ENCODE peak calls at places on chromosomes 13 and 19, in four cellular contexts. F, M, V and N are unnamed samples.

GRCh38 chr19:48962029-48962848 is 2.9 kb upstream of the FTL start:
- DNase-seq in V (no peak), M (no peak), F (peak; percentile 63), N (peak; percentile 40)

GRCh38 chr13:44842158-44842557 is 147.1 kb downstream of the NUFIP1 start:
- DNase-seq in M (no peak), F (no peak), V (no peak), N (no peak)

GRCh38 chr19:8631425-8631819 is 989 bp downstream of the NFILZ start:
- DNase-seq in V (no peak), F (peak; percentile 46), M (no peak), N (no peak)

GRCh38 chr19:35715981-35716734 is 1.6 kb upstream of the KMT2B start:
- DNase-seq in M (no peak), V (no peak), F (peak; percentile 68), N (peak; percentile 78)

GRCh38 chr19:30069535-30070197 is 127.6 kb downstream of the URI1 start:
- DNase-seq in V (no peak), F (no peak), M (no peak), N (no peak)

GRCh38 chr13:72839831-72840426 is 58.0 kb downstream of the PIBF1 start:
- DNase-seq in M (peak; percentile 3), V (no peak), F (no peak), N (peak; percentile 46)

GRCh38 chr13:66218583-66218982 is 1011.6 kb downstream of the PCDH9 start:
- DNase-seq in F (no peak), V (no peak), M (no peak), N (no peak)

GRCh38 chr13:33763021-33763420 is 54.9 kb upstream of the RFC3 start:
- DNase-seq in F (no peak), M (no peak), V (no peak), N (no peak)

GRCh38 chr13:37889102-37889501 is 19.5 kb upstream of the TRPC4 start:
- DNase-seq in F (no peak), V (no peak), M (no peak), N (no peak)

GRCh38 chr19:48633148-48634035 is 3.8 kb downstream of the DBP start:
- DNase-seq in M (no peak), F (peak; percentile 42), V (no peak), N (no peak)

GRCh38 chr19:40567040-40567749 is 9.5 kb upstream of the SHKBP1 start:
- DNase-seq in M (no peak), V (no peak), F (no peak), N (no peak)

GRCh38 chr19:11949201-11949600 is 15.6 kb upstream of the ZNF763 start:
- DNase-seq in F (no peak), M (no peak), V (no peak), N (no peak)

DNA sequence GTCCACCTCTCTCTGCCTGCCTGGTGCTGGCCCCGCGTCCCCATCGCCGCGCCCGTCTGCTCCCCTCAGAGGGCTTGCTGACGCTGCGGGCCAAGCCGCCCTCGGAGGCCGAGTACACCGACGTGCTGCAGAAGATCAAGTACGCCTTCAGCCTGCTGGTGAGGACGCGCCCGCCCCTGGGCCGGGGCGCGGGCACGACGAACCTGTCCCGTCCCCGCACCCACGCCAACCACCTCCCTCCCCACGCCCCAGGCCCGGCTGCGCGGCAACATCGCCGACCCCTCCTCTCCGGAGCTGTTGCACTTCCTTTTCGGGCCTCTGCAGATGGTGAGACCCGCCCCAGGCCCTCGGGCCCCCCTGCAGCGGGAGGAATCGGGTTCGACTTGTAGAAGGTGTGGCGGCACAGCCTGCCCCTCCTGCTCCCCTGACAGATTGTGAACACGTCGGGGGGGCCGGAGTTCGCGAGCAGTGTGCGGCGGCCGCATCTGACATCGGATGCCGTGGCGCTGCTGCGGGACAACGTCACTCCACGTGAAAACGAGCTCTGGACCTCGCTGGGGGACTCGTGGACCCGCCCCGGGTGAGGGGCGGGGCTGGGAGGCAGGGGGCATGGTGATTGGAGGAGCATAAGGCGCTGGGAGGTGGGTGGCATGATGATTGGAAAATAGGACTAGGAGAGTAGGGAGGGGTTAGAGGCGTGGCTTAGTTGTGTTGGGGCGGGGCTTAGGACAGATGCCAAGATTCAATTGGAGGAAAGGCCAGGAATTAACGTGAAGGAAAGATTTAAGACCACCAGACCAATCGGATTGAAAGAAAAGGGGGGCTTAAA is 6.6 kb downstream of the EPS8L1 start:
- DNase-seq in V (no peak), M (no peak), F (no peak), N (peak; percentile 82)
- TF ChIP-seq POLR2A in V (no peak), M (no peak), F (no peak), N (no peak)

GRCh38 chr19:13935765-13936486 is 2.3 kb downstream of the PODNL1 start:
- DNase-seq in V (no peak), M (no peak), F (no peak), N (no peak)

GRCh38 chr19:13931582-13932378 is 6.4 kb downstream of the PODNL1 start:
- DNase-seq in F (no peak), M (no peak), V (no peak), N (no peak)

GRCh38 chr19:13930402-13930801 is 7.8 kb downstream of the PODNL1 start:
- DNase-seq in F (no peak), V (no peak), M (no peak), N (no peak)

GRCh38 chr19:13934785-13935109 is 3.5 kb downstream of the PODNL1 start:
- DNase-seq in M (no peak), F (no peak), V (no peak), N (no peak)

DNA sequence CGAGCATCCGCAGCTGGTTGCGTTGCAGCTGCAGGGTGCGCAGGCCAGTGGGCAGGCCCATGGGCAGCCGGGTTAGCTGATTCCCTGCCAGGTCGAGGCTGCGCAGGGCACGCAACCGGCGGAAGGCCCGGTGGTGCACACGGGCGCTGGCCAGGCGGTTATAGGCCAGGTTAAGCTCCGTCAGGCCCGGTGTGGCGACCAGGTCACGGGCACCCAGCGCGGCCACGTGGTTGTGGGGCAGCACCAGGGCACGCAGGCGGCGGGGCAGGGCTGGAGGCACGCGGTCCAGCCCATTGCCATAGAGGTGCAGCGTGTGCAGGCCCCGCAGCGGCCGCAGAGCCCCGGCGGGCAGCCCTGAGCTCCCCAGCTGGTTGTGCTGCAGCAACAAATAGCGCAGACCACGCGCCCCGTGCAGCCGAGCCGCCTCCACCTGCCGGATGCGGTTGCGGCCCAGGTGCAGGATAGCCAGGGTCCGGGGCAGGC is 5.3 kb downstream of the PODNL1 start:
- DNase-seq in V (no peak), M (no peak), F (no peak), N (no peak)
- TF ChIP-seq POLR2A in V (no peak), M (peak; percentile 38), F (no peak), N (no peak)

GRCh38 chr13:24138911-24139310 is 21.6 kb upstream of the SPATA13 start:
- DNase-seq in M (no peak), V (no peak), F (no peak), N (no peak)
- TF ChIP-seq POLR2A in M (no peak), V (no peak), F (no peak), N (no peak)

DNA sequence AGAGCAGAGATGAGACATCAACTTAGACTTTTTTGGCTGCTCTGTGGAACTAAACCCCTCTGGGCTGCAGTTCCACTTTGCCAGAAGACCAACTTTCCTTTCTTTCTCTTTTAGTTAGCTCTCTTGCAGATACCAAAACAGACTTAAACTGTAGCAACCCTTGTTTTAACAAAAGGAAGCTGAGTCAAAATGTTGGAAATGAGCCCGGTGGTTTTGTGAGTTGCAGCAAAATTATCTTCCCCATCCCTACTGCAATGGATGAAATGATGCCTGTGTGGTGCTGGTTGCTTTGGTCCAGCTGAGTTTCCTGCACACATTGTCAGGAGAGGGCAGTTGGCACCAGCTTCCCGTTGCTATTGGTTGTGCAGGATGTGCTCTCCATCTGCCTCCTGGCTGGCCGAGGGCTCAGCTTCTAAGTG is 115.3 kb downstream of the LRCH1 start:
- DNase-seq in M (no peak), F (peak; percentile 66), V (no peak), N (peak; percentile 34)
- TF ChIP-seq POLR2A in M (no peak), F (no peak), V (no peak), N (no peak)

GRCh38 chr19:38834590-38834989 is 3.0 kb upstream of the ECH1 start:
- DNase-seq in V (no peak), F (no peak), M (no peak), N (no peak)

GRCh38 chr19:38837304-38837626 is 5.7 kb upstream of the ECH1 start:
- DNase-seq in M (no peak), V (no peak), F (no peak), N (no peak)

GRCh38 chr19:38838208-38838985 is 6.8 kb upstream of the ECH1 start:
- DNase-seq in F (no peak), M (no peak), V (no peak), N (no peak)

GRCh38 chr19:38837656-38838121 is 6.1 kb upstream of the ECH1 start:
- DNase-seq in F (no peak), M (no peak), V (no peak), N (no peak)

GRCh38 chr19:38836438-38837303 is 5.1 kb upstream of the ECH1 start:
- DNase-seq in F (no peak), V (no peak), M (no peak), N (no peak)
- TF ChIP-seq POLR2A in F (no peak), V (no peak), M (peak; percentile 61), N (no peak)